ENCODE peak calls at places on chromosomes 1 and 21, in seven cellular contexts. I is IMR-90, O is H1, L is mesendoderm, Y is H9, C is neuronal stem cell, P is trophoblast cell. V is an unnamed sample.

GRCh38 chr1:9996624-9997582 is at the start of gene RBP7:
- DNase-seq in I (no peak), O (peak; percentile 72), L (peak; percentile 35), Y (peak; percentile 59), C (peak; percentile 14), P (no peak), V (no peak)

GRCh38 chr1:148158594-148158993 is 6.5 kb upstream of the NBPF11 start:
- DNase-seq in I (no peak), O (no peak), L (peak; percentile 22), Y (peak; percentile 29), C (no peak), P (no peak), V (no peak)

GRCh38 chr1:99970713-99971255 is 988 bp downstream of the SLC35A3 start:
- DNase-seq in I (no peak), O (no peak), L (no peak), Y (no peak), C (no peak), P (no peak), V (no peak)

GRCh38 chr21:26366781-26367180 is 196.2 kb upstream of the APP start:
- DNase-seq in I (no peak), O (no peak), L (no peak), Y (no peak), C (no peak), P (no peak), V (peak; percentile 6)

GRCh38 chr1:72006092-72006491 is 276.2 kb downstream of the NEGR1 start:
- DNase-seq in I (peak; percentile 36), O (no peak), L (no peak), Y (no peak), C (no peak), P (no peak), V (no peak)

GRCh38 chr1:108583757-108584156 is 23.9 kb downstream of the EEIG2 start:
- DNase-seq in I (no peak), O (no peak), L (no peak), Y (no peak), C (no peak), P (no peak), V (peak; percentile 75)

GRCh38 chr1:88673446-88673845 is 10.6 kb upstream of the PKN2 start:
- DNase-seq in I (no peak), O (no peak), L (no peak), Y (no peak), C (no peak), P (no peak), V (no peak)

GRCh38 chr1:70202173-70202758 is 3.1 kb downstream of the LRRC40 start:
- DNase-seq in I (no peak), O (no peak), L (no peak), Y (no peak), C (no peak), P (no peak), V (no peak)

GRCh38 chr1:93649231-93649630 is 32.4 kb downstream of the BCAR3 start:
- DNase-seq in I (peak; percentile 27), O (no peak), L (no peak), Y (no peak), C (no peak), P (no peak), V (no peak)

GRCh38 chr1:233244183-233244582 is 51.3 kb downstream of the PCNX2 start:
- DNase-seq in I (peak; percentile 61), O (no peak), L (no peak), Y (no peak), C (no peak), P (no peak), V (no peak)

GRCh38 chr1:220927442-220927841 is 48.2 kb downstream of the HLX start:
- DNase-seq in I (no peak), O (no peak), L (peak; percentile 37), Y (no peak), C (no peak), P (no peak), V (no peak)
- H2AK5ac ChIP-seq in I (no peak overlapping the region), O (no peak overlapping the region), L (no peak overlapping the region), Y (no peak overlapping the region), C (no peak overlapping the region), P (no peak overlapping the region), V (no peak overlapping the region)

GRCh38 chr1:53599461-53599860 is 139.5 kb downstream of the GLIS1 start:
- DNase-seq in I (no peak), O (no peak), L (no peak), Y (no peak), C (no peak), P (no peak), V (no peak)

GRCh38 chr1:53600486-53600885 is 138.5 kb downstream of the GLIS1 start:
- DNase-seq in I (no peak), O (no peak), L (no peak), Y (no peak), C (no peak), P (no peak), V (no peak)

GRCh38 chr1:53600001-53600400 is 139.0 kb downstream of the GLIS1 start:
- DNase-seq in I (no peak), O (no peak), L (no peak), Y (no peak), C (no peak), P (no peak), V (no peak)

GRCh38 chr1:53601031-53601745 is 137.8 kb downstream of the GLIS1 start:
- DNase-seq in I (no peak), O (no peak), L (no peak), Y (no peak), C (no peak), P (no peak), V (no peak)

GRCh38 chr1:53598956-53599355 is 139.8 kb downstream of the DMRTB1 start:
- DNase-seq in I (no peak), O (no peak), L (no peak), Y (no peak), C (no peak), P (no peak), V (no peak)
- H2AK5ac ChIP-seq in I (no peak overlapping the region), O (no peak overlapping the region), L (no peak overlapping the region), Y (no peak overlapping the region), C (no peak overlapping the region), P (no peak overlapping the region), V (no peak overlapping the region)

DNA sequence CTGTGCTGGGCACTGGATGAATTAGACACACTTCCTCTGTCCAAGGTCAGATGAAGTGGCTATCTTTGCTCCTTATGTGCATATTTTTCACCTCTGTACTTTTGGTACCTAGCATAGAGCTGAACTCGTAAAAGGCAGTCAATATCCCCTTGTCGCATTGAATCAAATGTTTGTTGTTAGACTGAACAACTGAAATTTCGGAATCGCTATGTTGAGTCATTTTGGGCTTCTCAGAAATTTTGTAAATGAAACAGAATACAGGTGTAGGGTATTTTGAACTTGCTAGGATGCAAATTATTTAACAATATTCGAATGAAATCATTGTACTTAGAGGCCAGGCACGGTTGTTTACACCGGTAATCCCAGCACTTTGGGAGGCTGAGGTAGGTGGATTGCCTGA is 48.0 kb downstream of the PDE4B start:
- DNase-seq in I (no peak), O (no peak), L (no peak), Y (no peak), C (no peak), P (no peak), V (no peak)
- H2AK5ac ChIP-seq in I (no peak overlapping the region), O (no peak overlapping the region), L (no peak overlapping the region), Y (no peak overlapping the region), C (no peak overlapping the region), P (no peak overlapping the region), V (no peak overlapping the region)

GRCh38 chr1:918843-919242 is 4.9 kb upstream of the SAMD11 start:
- DNase-seq in I (no peak), O (no peak), L (no peak), Y (no peak), C (no peak), P (no peak), V (no peak)

GRCh38 chr1:920008-920407 is 3.7 kb upstream of the SAMD11 start:
- DNase-seq in I (no peak), O (no peak), L (no peak), Y (no peak), C (no peak), P (no peak), V (no peak)

GRCh38 chr1:919271-919872 is 4.4 kb upstream of the SAMD11 start:
- DNase-seq in I (no peak), O (no peak), L (no peak), Y (no peak), C (no peak), P (no peak), V (no peak)

GRCh38 chr1:921011-921837 is 2.5 kb upstream of the SAMD11 start:
- DNase-seq in I (peak; percentile 71), O (no peak), L (peak; percentile 89), Y (peak; percentile 80), C (peak; percentile 76), P (peak; percentile 45), V (peak; percentile 86)

GRCh38 chr1:920506-920905 is 3.2 kb upstream of the SAMD11 start:
- DNase-seq in I (no peak), O (no peak), L (no peak), Y (no peak), C (no peak), P (no peak), V (no peak)
- H2AK5ac ChIP-seq in I (peak overlapping the region; percentile 31), O (no peak overlapping the region), L (peak overlapping the region; percentile 92), Y (no peak overlapping the region), C (peak overlapping the region; percentile 99), P (no peak overlapping the region), V (no peak overlapping the region)

GRCh38 chr1:64917907-64918306 is 48.4 kb downstream of the JAK1 start:
- DNase-seq in I (no peak), O (no peak), L (no peak), Y (no peak), C (no peak), P (no peak), V (no peak)
- H2AK5ac ChIP-seq in I (peak overlapping the region; percentile 47), O (no peak overlapping the region), L (no peak overlapping the region), Y (no peak overlapping the region), C (no peak overlapping the region), P (no peak overlapping the region), V (peak overlapping the region; percentile 100)

DNA sequence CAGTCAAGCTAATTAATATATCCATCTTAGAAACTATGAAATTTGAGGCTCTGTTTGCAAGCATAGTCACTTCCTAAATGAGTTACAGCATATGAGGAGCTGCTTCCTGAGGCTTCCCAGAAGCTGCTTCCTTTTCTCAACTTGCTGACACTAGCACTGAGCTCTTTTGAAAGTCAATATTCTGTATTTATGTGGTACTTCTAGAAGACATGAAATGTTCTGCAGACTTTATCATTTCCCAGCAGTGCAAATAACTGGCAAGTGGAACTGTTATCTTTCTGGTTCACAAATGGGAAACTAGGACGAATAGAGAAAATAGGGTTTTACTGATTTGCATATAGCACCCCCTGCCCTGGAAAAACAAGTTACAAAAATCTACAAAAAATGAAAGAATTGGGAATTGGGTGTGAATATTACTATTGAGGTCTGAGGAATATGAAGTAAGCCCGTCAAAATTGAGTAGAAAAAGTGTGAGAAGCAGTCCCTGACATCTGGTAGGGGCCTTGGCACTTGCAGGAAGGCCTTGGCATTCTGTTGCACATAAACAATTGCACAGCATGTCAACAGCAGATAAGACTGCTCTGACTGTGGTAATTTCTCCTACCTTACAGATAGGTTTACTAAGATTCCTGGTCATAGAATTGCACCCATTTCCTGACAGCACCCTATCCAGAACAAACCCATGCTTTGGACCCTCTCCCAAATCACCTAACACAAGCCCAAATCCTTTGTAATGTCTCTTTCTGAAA is 7.1 kb downstream of the GIPC2 start:
- DNase-seq in I (no peak), O (no peak), L (no peak), Y (no peak), C (no peak), P (no peak), V (no peak)
- H2AK5ac ChIP-seq in I (no peak overlapping the region), O (no peak overlapping the region), L (no peak overlapping the region), Y (no peak overlapping the region), C (no peak overlapping the region), P (no peak overlapping the region), V (no peak overlapping the region)

V was measured in mesenchymal stem cell.